ENCODE peak calls at places on chromosomes 1 and 21, in four cellular contexts. F is stimulated activated CD4-positive, alpha-beta T cell treated with anti-CD3 and anti-CD28 coated beads, Interleukin-15, amount 100 ng/mL, for 1 hour; R is iris pigment epithelial cell; J is heart right ventricle. L is an unnamed sample.
A peak's percentile ranks its signal among the peaks of the same experiment; 100 is the strongest.

GRCh38 chr21:44880762-44881585 is 7.5 kb upstream of the PTTG1IP start:
- DNase-seq in F (no peak), R (peak; percentile 75), J (no peak), L (peak; percentile 67)

GRCh38 chr21:40905251-40905650 is 58.3 kb upstream of the DSCAM start:
- DNase-seq in F (no peak), R (no peak), J (no peak), L (no peak)

GRCh38 chr1:185489406-185489805 is 172.4 kb upstream of the IVNS1ABP start:
- DNase-seq in F (no peak), R (no peak), J (no peak), L (no peak)

GRCh38 chr1:91754348-91754747 is 131.6 kb downstream of the TGFBR3 start:
- DNase-seq in F (no peak), R (peak; percentile 65), J (no peak), L (peak; percentile 57)

GRCh38 chr1:155729031-155729898 is 40.4 kb downstream of the DAP3 start:
- DNase-seq in F (no peak), R (peak; percentile 69), J (no peak), L (peak; percentile 87)

GRCh38 chr1:198125995-198126758 is 30.6 kb upstream of the NEK7 start:
- DNase-seq in F (no peak), R (peak; percentile 87), J (no peak), L (peak; percentile 88)

GRCh38 chr1:155323729-155324040 is 3.0 kb downstream of the RUSC1 start:
- DNase-seq in F (peak; percentile 69), R (peak; percentile 94), J (peak; percentile 90), L (peak; percentile 94)

GRCh38 chr1:31937300-31938183 is 626 bp downstream of the PTP4A2 start:
- DNase-seq in F (peak; percentile 70), R (peak; percentile 71), J (peak; percentile 84), L (peak; percentile 72)

GRCh38 chr1:55696181-55696580 is 481.0 kb upstream of the USP24 start:
- DNase-seq in F (no peak), R (peak; percentile 84), J (no peak), L (peak; percentile 48)